ENCODE peak calls at places on chromosomes 6 and 20, in nine cellular contexts. R, K, G, D, L, U, A, M and F are unnamed samples.

GRCh38 chr6:168053086-168053956 is 25.7 kb downstream of the FRMD1 start:
- DNase-seq in R (no peak), G (no peak), K (no peak), L (no peak), D (no peak), U (no peak), M (no peak), A (no peak), F (no peak)

GRCh38 chr20:57378107-57378506 is 13.1 kb upstream of the RBM38 start:
- DNase-seq in R (no peak), M (no peak), D (no peak), U (no peak), K (no peak), G (no peak), A (no peak), L (no peak), F (no peak)

GRCh38 chr6:115582386-115582785 is 478.3 kb downstream of the FRK start:
- DNase-seq in A (no peak), G (no peak), M (no peak), K (no peak), D (no peak), R (no peak), L (no peak), U (no peak), F (no peak)

GRCh38 chr6:47414517-47415167 is 62.9 kb upstream of the CD2AP start:
- DNase-seq in L (no peak), G (peak), U (no peak), A (peak), D (peak), K (peak), R (peak), M (no peak), F (peak)

GRCh38 chr20:20373046-20373706 is 5.3 kb downstream of the INSM1 start:
- DNase-seq in D (peak), M (no peak), A (no peak), R (peak), U (no peak), G (no peak), L (no peak), K (no peak), F (peak)

GRCh38 chr6:7170117-7170732 is 62.5 kb downstream of the RREB1 start:
- DNase-seq in U (no peak), M (no peak), A (no peak), D (no peak), G (no peak), R (no peak), L (no peak), K (no peak), F (no peak)

GRCh38 chr6:74733830-74734591 is 471.8 kb downstream of the COL12A1 start:
- DNase-seq in R (no peak), D (peak), A (peak), M (no peak), G (peak), K (no peak), U (no peak), L (no peak), F (no peak)

GRCh38 chr6:90083891-90084290 is 189.6 kb downstream of the GJA10 start:
- DNase-seq in D (no peak), M (no peak), L (no peak), K (peak), U (no peak), R (no peak), A (no peak), G (no peak), F (no peak)

GRCh38 chr6:147741419-147741818 is 232.9 kb downstream of the SAMD5 start:
- DNase-seq in U (no peak), M (no peak), G (peak), A (no peak), R (no peak), K (no peak), L (no peak), D (no peak), F (no peak)

GRCh38 chr6:81806793-81807565 is 54.5 kb upstream of the TENT5A start:
- DNase-seq in L (no peak), D (no peak), G (no peak), R (no peak), A (no peak), U (no peak), M (no peak), K (no peak), F (no peak)

GRCh38 chr6:84764332-84765049 is at the start of gene TBX18:
- DNase-seq in U (peak), L (peak), A (peak), D (peak), R (peak), G (peak), K (no peak), M (peak), F (peak)

GRCh38 chr6:7108196-7108963 is 619 bp downstream of the RREB1 start:
- DNase-seq in M (peak), K (peak), R (peak), U (no peak), L (no peak), A (peak), D (peak), G (no peak), F (peak)

GRCh38 chr6:21740719-21741118 is 147.2 kb downstream of the SOX4 start:
- DNase-seq in R (peak), A (no peak), U (no peak), M (no peak), L (no peak), K (no peak), D (no peak), G (no peak), F (no peak)

GRCh38 chr6:108165714-108166663 is at the start of gene NR2E1:
- DNase-seq in A (no peak), R (no peak), U (no peak), G (no peak), D (no peak), L (no peak), M (peak), K (no peak), F (no peak)

GRCh38 chr6:53701333-53702073 is 35.9 kb upstream of the KLHL31 start:
- DNase-seq in R (no peak), U (no peak), M (no peak), L (no peak), A (no peak), D (no peak), G (no peak), K (no peak), F (no peak)

GRCh38 chr6:13044390-13044789 is 283.9 kb downstream of the TBC1D7 start:
- DNase-seq in D (peak), U (no peak), K (peak), G (no peak), A (peak), M (peak), R (no peak), L (peak), F (peak)

GRCh38 chr6:71294121-71294523 is 5.5 kb downstream of the OGFRL1 start:
- DNase-seq in G (peak), M (no peak), D (peak), L (no peak), R (peak), U (no peak), K (no peak), A (peak), F (peak)

GRCh38 chr6:125717120-125717731 is 32.2 kb upstream of the HEY2 start:
- DNase-seq in U (no peak), M (no peak), A (no peak), G (no peak), R (no peak), D (no peak), K (no peak), L (no peak), F (no peak)

GRCh38 chr20:2237059-2237458 is 58.7 kb upstream of the TGM3 start:
- DNase-seq in K (no peak), G (peak), D (peak), A (peak), L (no peak), R (peak), M (peak), U (no peak), F (peak)

GRCh38 chr6:167827062-167827587 is 414 bp downstream of the AFDN start:
- DNase-seq in L (no peak), K (peak), D (peak), M (peak), U (no peak), A (no peak), G (no peak), R (no peak), F (no peak)

GRCh38 chr6:133241088-133241900 is at the start of gene EYA4:
- DNase-seq in G (no peak), A (no peak), L (no peak), U (no peak), M (peak), R (no peak), D (peak), K (no peak), F (peak)

GRCh38 chr6:169848946-169849345 is 97.5 kb downstream of the ERMARD start:
- DNase-seq in D (no peak), A (no peak), K (no peak), U (no peak), M (no peak), L (no peak), R (no peak), G (no peak), F (no peak)

GRCh38 chr20:19251958-19252669 is 39.7 kb downstream of the SLC24A3 start:
- DNase-seq in G (no peak), U (no peak), A (no peak), R (no peak), D (no peak), M (no peak), L (no peak), K (no peak), F (no peak)

GRCh38 chr6:116218172-116218633 is 35.7 kb downstream of the TSPYL4 start:
- DNase-seq in U (no peak), L (no peak), M (no peak), R (peak), K (peak), A (peak), G (no peak), D (peak), F (peak)